ENCODE peak calls at places on chromosomes 16 and 17, in eight cellular contexts. I is breast epithelium, M is H1, J is vagina, N is sigmoid colon, F is stomach, T is prostate gland, K is suprapubic skin. H is an unnamed sample.

GRCh38 chr17:30950669-30951399 is 20.0 kb upstream of the RNF135 start:
- DNase-seq in I (no peak), M (no peak), J (no peak), N (peak; percentile 87), F (peak; percentile 60), T (peak; percentile 26), K (no peak), H (no peak)

GRCh38 chr17:66466933-66467367 is 164.5 kb downstream of the PRKCA start:
- DNase-seq in I (no peak), M (no peak), J (no peak), N (peak; percentile 74), F (no peak), T (no peak), K (no peak), H (no peak)

GRCh38 chr17:77553459-77554066 is 404.9 kb upstream of the TNRC6C start:
- DNase-seq in I (no peak), M (no peak), J (no peak), N (no peak), F (no peak), T (no peak), K (no peak), H (no peak)

GRCh38 chr17:69246726-69247375 is 18.2 kb upstream of the ABCA10 start:
- DNase-seq in I (no peak), M (no peak), J (no peak), N (no peak), F (no peak), T (no peak), K (no peak), H (no peak)

GRCh38 chr17:42980766-42981397 is 517 bp downstream of the RUNDC1 start:
- DNase-seq in I (no peak), M (no peak), J (no peak), N (peak; percentile 75), F (peak; percentile 61), T (peak; percentile 50), K (no peak), H (no peak)

GRCh38 chr16:72295914-72296313 is 124.0 kb upstream of the PMFBP1 start:
- DNase-seq in I (no peak), M (no peak), J (no peak), N (no peak), F (no peak), T (no peak), K (no peak), H (no peak)

GRCh38 chr17:32971171-32971570 is 20.5 kb upstream of the SPACA3 start:
- DNase-seq in I (no peak), M (no peak), J (no peak), N (no peak), F (peak; percentile 42), T (no peak), K (no peak), H (no peak)

GRCh38 chr16:14509675-14510132 is 120.4 kb downstream of the PARN start:
- DNase-seq in I (no peak), M (no peak), J (no peak), N (no peak), F (no peak), T (no peak), K (no peak), H (no peak)

GRCh38 chr17:38601539-38602351 is 4.0 kb downstream of the SRCIN1 start:
- DNase-seq in I (no peak), M (no peak), J (no peak), N (no peak), F (no peak), T (no peak), K (no peak), H (no peak)

GRCh38 chr17:56499799-56500388 is 93.6 kb upstream of the NOG start:
- DNase-seq in I (no peak), M (no peak), J (no peak), N (no peak), F (no peak), T (no peak), K (no peak), H (no peak)

GRCh38 chr16:68357521-68357922 is 46.7 kb downstream of the PRMT7 start:
- DNase-seq in I (no peak), M (no peak), J (no peak), N (no peak), F (no peak), T (no peak), K (no peak), H (no peak)

GRCh38 chr17:18185391-18185790 is 1.8 kb downstream of the ALKBH5 start:
- DNase-seq in I (no peak), M (no peak), J (no peak), N (no peak), F (no peak), T (no peak), K (no peak), H (no peak)

GRCh38 chr17:18182978-18183333 is 672 bp upstream of the ALKBH5 start:
- DNase-seq in I (no peak), M (no peak), J (no peak), N (peak; percentile 92), F (peak; percentile 78), T (peak; percentile 69), K (peak; percentile 93), H (peak; percentile 96)

GRCh38 chr17:18183334-18184142 is at the start of gene ALKBH5:
- DNase-seq in I (peak; percentile 99), M (peak; percentile 95), J (peak; percentile 99), N (peak; percentile 99), F (peak; percentile 98), T (peak; percentile 98), K (peak; percentile 98), H (peak; percentile 99)

GRCh38 chr17:18185832-18186231 is 2.2 kb downstream of the ALKBH5 start:
- DNase-seq in I (no peak), M (no peak), J (no peak), N (no peak), F (no peak), T (no peak), K (no peak), H (no peak)

GRCh38 chr17:18184143-18185007 is 747 bp downstream of the ALKBH5 start:
- DNase-seq in I (peak; percentile 33), M (no peak), J (no peak), N (peak; percentile 88), F (peak; percentile 56), T (peak; percentile 27), K (peak; percentile 88), H (no peak)
- TF ChIP-seq POLR2A in I (no peak), M (no peak), J (no peak), N (peak; percentile 60), F (no peak), T (peak; percentile 17), K (no peak), H (peak; percentile 30)

GRCh38 chr16:75093598-75094540 is 22.7 kb downstream of the LDHD start:
- DNase-seq in I (no peak), M (no peak), J (no peak), N (no peak), F (no peak), T (no peak), K (no peak), H (no peak)
- H3K4me1 ChIP-seq in I (peaks cover 22% of the 10 kb centered on the region), M (peaks cover 22% of the 10 kb centered on the region), J (peaks cover 37% of the 10 kb centered on the region), N (no peaks in the 10 kb centered on the region), F (peaks cover 25% of the 10 kb centered on the region), T (peaks cover 15% of the 10 kb centered on the region), K (peaks cover 48% of the 10 kb centered on the region), H (peaks cover 14% of the 10 kb centered on the region)

DNA sequence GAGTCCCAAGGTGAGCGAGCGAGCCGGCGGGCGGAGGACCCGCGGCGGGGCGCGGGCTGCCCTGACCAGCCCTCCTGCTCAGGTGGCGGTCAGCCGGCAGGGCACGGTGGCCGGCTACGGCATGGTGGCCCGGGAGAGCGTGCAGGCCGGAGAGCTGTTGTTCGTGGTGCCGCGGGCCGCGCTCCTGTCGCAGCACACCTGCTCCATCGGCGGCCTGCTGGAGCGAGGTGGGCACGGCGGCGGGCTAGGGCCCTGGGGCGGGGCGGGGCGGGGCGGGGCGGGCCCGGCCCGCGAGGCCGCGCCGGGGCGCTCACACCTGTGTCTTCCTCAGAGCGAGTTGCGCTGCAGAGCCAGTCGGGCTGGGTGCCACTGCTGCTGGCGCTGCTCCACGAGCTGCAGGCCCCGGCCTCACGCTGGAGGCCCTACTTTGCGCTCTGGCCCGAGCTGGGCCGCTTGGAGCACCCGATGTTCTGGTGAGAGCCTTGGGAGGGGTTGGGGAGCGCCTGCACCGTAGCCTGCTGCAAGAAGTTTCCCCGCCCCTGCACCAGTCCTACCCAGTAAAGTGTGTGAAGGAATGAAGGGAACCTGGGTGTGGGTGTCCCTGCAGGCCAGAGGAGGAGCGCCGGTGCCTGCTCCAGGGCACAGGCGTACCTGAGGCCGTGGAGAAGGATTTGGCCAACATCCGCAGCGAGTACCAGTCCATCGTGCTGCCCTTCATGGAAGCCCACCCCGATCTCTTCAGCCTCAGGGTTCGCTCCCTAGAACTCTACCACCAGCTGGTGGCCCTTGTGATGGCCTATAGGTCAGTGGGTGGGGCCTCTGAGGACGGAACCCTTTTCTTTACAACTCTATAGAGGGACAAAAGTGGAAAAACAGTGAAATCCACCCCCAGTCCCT is 802 bp downstream of the SETD6 start:
- DNase-seq in I (no peak), M (no peak), J (peak; percentile 84), N (peak; percentile 63), F (peak; percentile 70), T (no peak), K (no peak), H (no peak)
- TF ChIP-seq POLR2AphosphoS5 in I (no peak), M (peak; percentile 90), J (no peak), N (no peak), F (no peak), T (no peak), K (no peak), H (no peak)

GRCh38 chr16:85935957-85936760 is 37.2 kb downstream of the IRF8 start:
- DNase-seq in I (no peak), M (no peak), J (no peak), N (no peak), F (no peak), T (no peak), K (no peak), H (no peak)
- TF ChIP-seq POLR2A in I (no peak), M (no peak), J (no peak), N (no peak), F (no peak), T (no peak), K (no peak), H (no peak)